ENCODE peak calls at places on chromosomes 4 and X, in six cellular contexts. F is GM13976, Z is AG09309, S is fibroblast of mammary gland, T is PC-9, M is transverse colon. A is an unnamed sample.

GRCh38 chrX:29530520-29530919 is 684.8 kb upstream of the MAGEB2 start:
- DNase-seq in M (no peak), S (peak; percentile 38), Z (peak; percentile 13), F (no peak), T (no peak), A (no peak)

GRCh38 chrX:16466640-16467432 is 183.1 kb upstream of the S100G start:
- DNase-seq in T (peak; percentile 18), F (no peak), S (peak; percentile 36), Z (no peak), M (no peak), A (no peak)

GRCh38 chr4:26252349-26252748 is 68.5 kb upstream of the RBPJ start:
- DNase-seq in T (peak; percentile 69), S (no peak), Z (no peak), F (no peak), M (no peak), A (peak; percentile 41)

GRCh38 chrX:67892391-67892790 is 348.6 kb downstream of the AR start:
- DNase-seq in T (no peak), F (no peak), S (no peak), Z (no peak), M (no peak), A (no peak)

GRCh38 chr4:56466910-56467283 is 520 bp upstream of the SRP72 start:
- DNase-seq in F (peak; percentile 16), S (no peak), M (no peak), T (no peak), Z (no peak), A (no peak)

GRCh38 chr4:144557404-144557803 is 88.6 kb upstream of the HHIP start:
- DNase-seq in M (no peak), Z (no peak), F (no peak), T (no peak), S (peak; percentile 33), A (no peak)

GRCh38 chr4:154076921-154077320 is 288.0 kb upstream of the SFRP2 start:
- DNase-seq in T (no peak), M (no peak), Z (no peak), F (no peak), S (peak; percentile 91), A (no peak)

GRCh38 chr4:132071815-132072214 is 1077.3 kb upstream of the PCDH10 start:
- DNase-seq in M (no peak), S (peak; percentile 52), F (no peak), T (no peak), Z (no peak), A (no peak)

GRCh38 chr4:33316578-33316977 is 2596.4 kb downstream of the PCDH7 start:
- DNase-seq in T (no peak), M (no peak), S (no peak), F (no peak), Z (no peak), A (no peak)

GRCh38 chr4:155796031-155796430 is 37.2 kb downstream of the GUCY1B1 start:
- DNase-seq in T (no peak), M (no peak), Z (no peak), S (peak; percentile 35), F (no peak), A (no peak)

GRCh38 chr4:56229947-56230346 is 157.3 kb downstream of the AASDH start:
- DNase-seq in T (no peak), Z (no peak), F (no peak), M (no peak), S (no peak), A (no peak)

GRCh38 chr4:21901831-21902230 is 46.7 kb downstream of the KCNIP4 start:
- DNase-seq in Z (peak; percentile 21), S (peak; percentile 91), F (no peak), M (no peak), T (no peak), A (peak; percentile 16)

GRCh38 chrX:22399793-22400192 is 127.1 kb downstream of the CBLL2 start:
- DNase-seq in T (no peak), S (peak; percentile 84), Z (no peak), F (no peak), M (no peak), A (peak; percentile 10)

GRCh38 chr4:55866290-55866907 is 13.0 kb downstream of the EXOC1 start:
- DNase-seq in Z (peak; percentile 85), T (no peak), M (no peak), F (peak; percentile 20), S (peak; percentile 97), A (peak; percentile 88)

GRCh38 chr4:4677825-4678522 is 136.1 kb upstream of the STX18 start:
- DNase-seq in S (peak; percentile 80), Z (peak; percentile 67), T (no peak), M (no peak), F (no peak), A (no peak)

DNA sequence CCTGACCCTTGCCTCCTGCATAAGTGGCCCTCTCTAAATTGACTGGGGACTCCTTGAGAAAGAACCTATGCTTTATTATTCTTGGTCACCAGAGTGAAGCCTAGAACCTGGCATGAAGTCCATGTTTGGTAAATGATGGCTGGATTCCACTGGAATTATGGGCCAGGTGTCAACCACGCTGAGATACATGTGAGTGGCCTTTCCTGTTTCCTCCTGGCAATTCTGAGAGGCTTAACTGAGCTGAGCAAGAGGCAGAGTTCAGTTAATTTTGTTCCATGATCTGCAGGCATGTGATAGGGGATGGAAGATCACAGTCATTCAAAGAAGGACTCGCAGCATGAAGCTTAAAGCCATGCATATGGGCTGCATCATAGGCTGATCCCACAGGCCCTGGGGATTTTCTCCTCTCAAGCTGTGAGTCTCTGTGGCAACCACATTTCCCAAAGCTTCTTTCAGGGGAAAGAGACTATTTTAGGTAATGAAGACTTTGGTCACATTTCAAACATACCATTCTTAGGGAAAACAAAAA is 69.4 kb upstream of the CLNK start:
- DNase-seq in M (no peak), T (no peak), S (no peak), Z (no peak), F (no peak), A (no peak)
- TF ChIP-seq CTCF in M (no peak), T (no peak), S (no peak), Z (no peak), F (no peak), A (no peak)

GRCh38 chr4:140718240-140718639 is 37.9 kb downstream of the TBC1D9 start:
- DNase-seq in M (no peak), T (no peak), Z (no peak), S (peak; percentile 75), F (no peak), A (peak; percentile 37)

GRCh38 chr4:140720387-140721087 is 35.6 kb downstream of the TBC1D9 start:
- DNase-seq in S (no peak), F (no peak), Z (no peak), T (no peak), M (no peak), A (no peak)

GRCh38 chr4:140717313-140717712 is 38.9 kb downstream of the TBC1D9 start:
- DNase-seq in S (no peak), T (no peak), Z (no peak), M (no peak), F (no peak), A (no peak)

GRCh38 chr4:140719693-140720092 is 36.5 kb downstream of the TBC1D9 start:
- DNase-seq in T (no peak), M (no peak), S (no peak), Z (no peak), F (no peak), A (no peak)

GRCh38 chr4:140719022-140719421 is 37.2 kb downstream of the TBC1D9 start:
- DNase-seq in S (peak; percentile 78), F (no peak), Z (no peak), T (no peak), M (no peak), A (no peak)
- TF ChIP-seq CTCF in S (no peak), F (no peak), Z (no peak), T (no peak), M (no peak), A (no peak)

DNA sequence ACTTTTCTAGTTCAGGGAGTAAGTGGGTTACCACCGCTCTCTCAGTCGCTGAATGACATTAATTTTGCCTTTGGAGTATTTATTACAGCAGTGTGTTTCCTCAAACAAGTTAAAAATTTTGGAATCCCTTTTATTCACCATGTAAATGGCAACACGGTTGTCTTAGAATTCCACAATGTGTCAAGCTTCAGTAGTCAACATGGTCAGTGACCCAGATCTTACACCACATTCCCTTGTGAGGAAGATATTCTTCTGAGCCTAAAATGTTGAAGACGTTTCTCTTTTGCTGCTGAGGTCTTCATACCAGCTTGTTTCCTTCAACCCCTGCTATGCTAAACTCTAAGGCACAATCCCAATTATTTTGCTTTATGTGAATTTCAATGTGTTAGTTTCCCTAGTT is 17.5 kb upstream of the LDB2 start:
- DNase-seq in T (no peak), Z (no peak), S (no peak), F (no peak), M (no peak), A (no peak)
- TF ChIP-seq CTCF in T (no peak), Z (no peak), S (no peak), F (no peak), M (no peak), A (no peak)

GRCh38 chrX:108134724-108135123 is 43.1 kb downstream of the ATG4A start:
- DNase-seq in F (no peak), T (no peak), Z (no peak), M (no peak), S (no peak), A (no peak)
- TF ChIP-seq CTCF in F (no peak), T (no peak), Z (no peak), M (no peak), S (peak; percentile 7), A (no peak)